ENCODE peak calls at places on chromosomes 12 and 14, in eight cellular contexts. L is AG09319, U is psoas muscle, H is neural progenitor cell, C is type B pancreatic cell, K is AG04450, D is heart right ventricle, B is endothelial cell of umbilical vein. V is an unnamed sample.

GRCh38 chr12:131831021-131831571 is 2.9 kb downstream of the MMP17 start:
- DNase-seq in L (no peak), U (no peak), H (no peak), C (no peak), K (no peak), D (no peak), B (no peak), V (no peak)

GRCh38 chr14:61461808-61462275 is 140.5 kb downstream of the PRKCH start:
- DNase-seq in L (peak), U (no peak), H (peak), C (no peak), K (peak), D (no peak), B (peak), V (no peak)

GRCh38 chr12:1949771-1950470 is 31.5 kb upstream of the CACNA2D4 start:
- DNase-seq in L (no peak), U (no peak), H (no peak), C (no peak), K (no peak), D (no peak), B (no peak), V (no peak)

GRCh38 chr12:57983150-57983857 is 41.9 kb downstream of the ATP23 start:
- DNase-seq in L (peak), U (no peak), H (peak), C (no peak), K (peak), D (no peak), B (peak), V (no peak)

GRCh38 chr12:28172434-28173030 is 17.7 kb upstream of the CCDC91 start:
- DNase-seq in L (peak), U (no peak), H (peak), C (no peak), K (peak), D (no peak), B (peak), V (no peak)

GRCh38 chr14:99598774-99599173 is 5.2 kb downstream of the CCDC85C start:
- DNase-seq in L (no peak), U (no peak), H (peak), C (no peak), K (no peak), D (no peak), B (peak), V (no peak)

GRCh38 chr12:41277019-41277770 is 89.1 kb downstream of the PDZRN4 start:
- DNase-seq in L (peak), U (no peak), H (peak), C (no peak), K (peak), D (no peak), B (peak), V (no peak)

GRCh38 chr14:54173782-54174181 is 217.2 kb upstream of the BMP4 start:
- DNase-seq in L (no peak), U (no peak), H (no peak), C (no peak), K (no peak), D (no peak), B (peak), V (no peak)

GRCh38 chr14:34301107-34301734 is 160.8 kb downstream of the SPTSSA start:
- DNase-seq in L (no peak), U (no peak), H (peak), C (no peak), K (no peak), D (no peak), B (peak), V (no peak)

DNA sequence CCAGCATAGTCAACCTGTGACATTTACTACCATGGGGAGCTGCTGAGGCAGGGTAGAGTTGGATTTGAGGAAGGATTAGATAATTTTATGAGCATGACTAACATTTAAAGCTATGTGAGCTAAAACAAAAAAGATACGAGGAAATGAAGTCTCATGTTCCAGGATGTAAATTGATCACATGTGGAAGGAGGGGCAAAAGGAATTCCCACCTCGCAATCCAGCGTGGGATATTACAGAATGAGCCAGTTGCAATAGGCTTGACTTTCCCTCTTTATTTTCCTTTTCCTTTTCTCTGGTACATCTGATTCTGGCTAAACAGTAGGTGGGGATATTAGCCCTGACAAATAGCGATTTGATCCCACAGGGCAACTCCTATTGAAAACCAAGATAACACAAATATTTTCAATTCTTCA is 214.9 kb upstream of the HMGA2 start:
- DNase-seq in L (peak), U (no peak), H (no peak), C (no peak), K (peak), D (no peak), B (peak), V (no peak)
- TF ChIP-seq CTCF in L (peak), U (no peak), H (peak), C (no peak), K (peak), D (no peak), B (peak), V (peak)

GRCh38 chr14:94355191-94355794 is 32.2 kb upstream of the SERPINA6 start:
- DNase-seq in L (peak), U (peak), H (peak), C (no peak), K (peak), D (peak), B (no peak), V (peak)
- TF ChIP-seq CTCF in L (peak), U (no peak), H (peak), C (peak), K (peak), D (no peak), B (no peak), V (peak)

GRCh38 chr12:98939350-98939749 is 294.3 kb downstream of the APAF1 start:
- DNase-seq in L (no peak), U (no peak), H (peak), C (no peak), K (no peak), D (no peak), B (peak), V (no peak)
- TF ChIP-seq CTCF in L (peak), U (peak), H (peak), C (peak), K (peak), D (no peak), B (peak), V (peak)

GRCh38 chr12:121295746-121296617 is 527 bp downstream of the CAMKK2 start:
- DNase-seq in L (no peak), U (peak), H (peak), C (no peak), K (no peak), D (no peak), B (peak), V (no peak)

GRCh38 chr12:121299662-121300061 is 3.2 kb upstream of the CAMKK2 start:
- DNase-seq in L (no peak), U (no peak), H (no peak), C (no peak), K (no peak), D (no peak), B (no peak), V (no peak)

GRCh38 chr12:121295123-121295745 is 1.3 kb downstream of the CAMKK2 start:
- DNase-seq in L (no peak), U (no peak), H (peak), C (no peak), K (no peak), D (no peak), B (peak), V (no peak)

GRCh38 chr12:121294151-121294889 is 2.2 kb downstream of the CAMKK2 start:
- DNase-seq in L (no peak), U (no peak), H (no peak), C (no peak), K (no peak), D (no peak), B (no peak), V (no peak)

DNA sequence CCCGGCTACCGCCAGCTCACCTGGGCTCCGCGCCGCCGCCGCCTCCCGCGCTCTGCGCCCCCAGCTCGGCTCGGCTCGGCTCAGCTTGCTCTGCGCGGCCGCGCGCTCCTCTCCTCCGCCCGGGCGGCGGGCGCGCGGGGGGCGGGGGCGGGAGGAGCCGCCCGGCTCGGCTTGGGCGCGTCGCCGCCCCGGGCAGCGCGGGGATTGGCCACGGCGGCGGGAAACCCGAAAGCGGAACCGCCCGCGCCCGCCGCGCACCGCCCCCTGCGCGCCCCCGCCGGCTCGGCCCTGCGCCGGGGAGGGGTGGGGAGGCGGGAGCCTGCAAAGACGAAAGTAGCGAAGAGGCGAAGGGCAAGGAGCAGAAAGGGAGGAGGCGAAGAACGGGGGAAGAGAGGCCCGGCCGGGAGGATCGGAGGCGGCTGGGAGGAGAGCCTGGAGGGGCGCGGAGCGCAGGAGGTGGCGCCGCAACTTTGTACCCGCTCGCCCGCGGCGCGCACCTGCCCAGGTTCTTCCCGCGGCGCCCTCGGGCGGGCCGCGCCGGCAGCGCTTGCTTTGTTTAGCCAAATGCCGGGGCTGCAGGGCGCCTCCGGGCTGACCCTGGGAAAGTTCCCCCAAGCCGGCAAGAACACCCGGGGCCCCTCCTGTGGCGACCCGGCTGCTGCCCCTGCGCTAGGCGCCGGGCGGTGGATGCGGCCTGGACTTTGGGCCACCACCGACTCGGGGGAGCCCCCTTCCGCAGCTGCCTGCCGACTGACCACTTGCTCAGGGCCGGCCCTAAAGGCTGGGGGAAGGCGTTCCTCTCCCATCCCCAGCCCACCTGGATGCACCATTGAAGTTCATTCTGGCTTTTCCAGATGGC is at the start of gene CAMKK2:
- DNase-seq in L (peak), U (peak), H (peak), C (peak), K (peak), D (peak), B (peak), V (peak)
- TF ChIP-seq CTCF in L (no peak), U (peak), H (peak), C (peak), K (no peak), D (no peak), B (peak), V (peak)

DNA sequence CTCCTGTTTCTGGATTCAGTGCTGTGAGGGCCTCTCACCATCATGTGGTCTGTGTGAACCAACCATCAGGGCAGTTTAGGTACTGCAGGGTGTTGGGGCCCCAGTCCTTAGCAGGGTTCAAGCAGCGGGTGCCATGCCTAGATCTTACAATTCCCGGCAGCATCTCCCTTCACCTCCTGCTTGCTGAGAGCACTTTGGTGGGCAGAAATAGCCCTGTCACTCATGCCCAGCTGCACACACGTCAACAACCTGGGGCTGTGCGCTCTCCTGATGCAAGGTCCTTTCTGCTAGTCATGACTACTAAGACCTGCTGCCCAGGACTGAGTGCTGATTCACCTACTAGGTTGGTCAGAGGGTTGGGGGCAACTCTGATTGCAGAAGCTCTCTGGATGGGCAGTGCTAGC is 72.1 kb downstream of the NINJ2 start:
- DNase-seq in L (no peak), U (peak), H (no peak), C (no peak), K (no peak), D (peak), B (no peak), V (no peak)
- TF ChIP-seq CTCF in L (no peak), U (peak), H (peak), C (peak), K (no peak), D (peak), B (no peak), V (no peak)

V was measured in osteocyte.